ENCODE peak calls at places on chromosomes 13 and 19, in seven cellular contexts. O is sigmoid colon, S is HFF-Myc, J is A549, D is HepG2, G is heart right ventricle, B is astrocyte of the cerebellum. R is an unnamed sample.

GRCh38 chr19:55179570-55180484 is at the start of gene SYT5:
- DNase-seq in J (peak), D (no peak), G (no peak), B (no peak), O (no peak), S (no peak), R (no peak)

GRCh38 chr13:41919031-41919740 is 41.7 kb downstream of the VWA8 start:
- DNase-seq in B (no peak), D (no peak), J (no peak), S (no peak), O (no peak), G (peak), R (no peak)

GRCh38 chr19:49543032-49543431 is 15.2 kb downstream of the RCN3 start:
- DNase-seq in B (no peak), S (no peak), D (no peak), O (no peak), J (no peak), G (no peak), R (no peak)

GRCh38 chr13:35379663-35380062 is 96.8 kb downstream of the MAB21L1 start:
- DNase-seq in G (no peak), J (no peak), B (no peak), D (no peak), S (no peak), O (no peak), R (no peak)

GRCh38 chr13:98970293-98970692 is 7.6 kb downstream of the DOCK9 start:
- DNase-seq in B (no peak), D (no peak), S (no peak), O (no peak), G (peak), J (no peak), R (no peak)

GRCh38 chr19:18503337-18503970 is 18.4 kb downstream of the ELL start:
- DNase-seq in J (no peak), D (no peak), B (no peak), O (no peak), G (no peak), S (no peak), R (no peak)

GRCh38 chr13:74889321-74889720 is 592.6 kb downstream of the TBC1D4 start:
- DNase-seq in G (no peak), D (no peak), J (no peak), S (no peak), O (no peak), B (no peak), R (no peak)

GRCh38 chr13:21152251-21152899 is 24.0 kb downstream of the SKA3 start:
- DNase-seq in O (no peak), D (no peak), S (no peak), J (no peak), B (no peak), G (no peak), R (no peak)

GRCh38 chr19:49447485-49448431 is 3.9 kb downstream of the PIH1D1 start:
- DNase-seq in G (no peak), O (peak), J (no peak), S (no peak), D (no peak), B (no peak), R (no peak)

GRCh38 chr19:6326815-6327214 is 6.6 kb downstream of the ACER1 start:
- DNase-seq in B (no peak), S (no peak), O (no peak), G (no peak), J (no peak), D (no peak), R (no peak)
- H3K4me3 ChIP-seq in B (no peak), S (no peak), O (no peak), G (no peak), J (no peak), D (no peak), R (no peak)

DNA sequence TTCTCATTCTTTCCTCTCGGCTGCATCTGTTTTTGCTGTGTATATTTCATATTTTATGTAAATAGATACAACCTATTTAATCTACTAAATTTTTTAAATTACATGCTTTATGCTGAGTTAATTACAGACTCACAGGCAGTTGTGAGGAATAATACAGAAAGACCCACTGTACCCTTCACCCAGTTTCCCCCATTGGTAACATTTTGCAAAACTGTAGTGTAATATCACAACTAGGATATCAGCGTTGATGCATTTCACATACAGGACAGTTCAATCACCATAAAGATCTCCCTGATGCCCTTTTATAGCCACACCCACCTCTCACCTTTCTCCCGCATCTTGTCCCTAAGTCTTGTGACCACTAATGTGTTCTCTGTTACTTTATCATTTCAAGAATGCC is 43.5 kb downstream of the GSX1 start:
- DNase-seq in J (no peak), S (no peak), B (no peak), D (no peak), G (no peak), O (no peak), R (no peak)
- TF ChIP-seq CTCF in J (no peak), S (no peak), B (no peak), D (no peak), G (no peak), O (no peak), R (no peak)

GRCh38 chr13:77031869-77032268 is 4.9 kb upstream of the FBXL3 start:
- DNase-seq in G (no peak), O (no peak), S (no peak), D (no peak), J (no peak), B (no peak), R (no peak)

GRCh38 chr13:77026255-77026782 is 640 bp downstream of the FBXL3 start:
- DNase-seq in O (peak), D (peak), S (no peak), J (peak), B (no peak), G (peak), R (no peak)

GRCh38 chr13:77026783-77027621 is at the start of gene FBXL3:
- DNase-seq in S (peak), O (peak), B (peak), G (peak), D (peak), J (peak), R (peak)

GRCh38 chr13:77029436-77029835 is 2.5 kb upstream of the FBXL3 start:
- DNase-seq in D (no peak), B (no peak), S (no peak), G (no peak), O (no peak), J (no peak), R (no peak)

GRCh38 chr13:77028202-77028601 is 1.2 kb upstream of the FBXL3 start:
- DNase-seq in S (no peak), J (no peak), D (no peak), B (no peak), G (peak), O (no peak), R (no peak)
- H3K4me3 ChIP-seq in S (peak), J (no peak), D (no peak), B (no peak), G (peak), O (peak), R (peak)

GRCh38 chr19:51654783-51655182 is 8.2 kb upstream of the SIGLEC14 start:
- DNase-seq in G (no peak), B (no peak), J (peak), D (no peak), O (no peak), S (no peak), R (no peak)
- TF ChIP-seq CTCF in G (no peak), B (no peak), J (no peak), D (no peak), O (no peak), S (no peak), R (no peak)

GRCh38 chr19:3672993-3673392 is 27.3 kb downstream of the PIP5K1C start:
- DNase-seq in J (no peak), G (no peak), B (no peak), O (no peak), S (no peak), D (no peak), R (no peak)

GRCh38 chr19:3670258-3670795 is 29.9 kb downstream of the PIP5K1C start:
- DNase-seq in B (no peak), J (no peak), D (no peak), S (no peak), O (peak), G (peak), R (peak)

GRCh38 chr19:3670796-3671679 is 29.2 kb downstream of the PIP5K1C start:
- DNase-seq in J (no peak), G (peak), D (no peak), S (no peak), B (no peak), O (peak), R (no peak)

GRCh38 chr19:3672575-3672948 is 27.7 kb downstream of the PIP5K1C start:
- DNase-seq in B (no peak), G (no peak), S (no peak), J (no peak), O (no peak), D (no peak), R (no peak)

DNA sequence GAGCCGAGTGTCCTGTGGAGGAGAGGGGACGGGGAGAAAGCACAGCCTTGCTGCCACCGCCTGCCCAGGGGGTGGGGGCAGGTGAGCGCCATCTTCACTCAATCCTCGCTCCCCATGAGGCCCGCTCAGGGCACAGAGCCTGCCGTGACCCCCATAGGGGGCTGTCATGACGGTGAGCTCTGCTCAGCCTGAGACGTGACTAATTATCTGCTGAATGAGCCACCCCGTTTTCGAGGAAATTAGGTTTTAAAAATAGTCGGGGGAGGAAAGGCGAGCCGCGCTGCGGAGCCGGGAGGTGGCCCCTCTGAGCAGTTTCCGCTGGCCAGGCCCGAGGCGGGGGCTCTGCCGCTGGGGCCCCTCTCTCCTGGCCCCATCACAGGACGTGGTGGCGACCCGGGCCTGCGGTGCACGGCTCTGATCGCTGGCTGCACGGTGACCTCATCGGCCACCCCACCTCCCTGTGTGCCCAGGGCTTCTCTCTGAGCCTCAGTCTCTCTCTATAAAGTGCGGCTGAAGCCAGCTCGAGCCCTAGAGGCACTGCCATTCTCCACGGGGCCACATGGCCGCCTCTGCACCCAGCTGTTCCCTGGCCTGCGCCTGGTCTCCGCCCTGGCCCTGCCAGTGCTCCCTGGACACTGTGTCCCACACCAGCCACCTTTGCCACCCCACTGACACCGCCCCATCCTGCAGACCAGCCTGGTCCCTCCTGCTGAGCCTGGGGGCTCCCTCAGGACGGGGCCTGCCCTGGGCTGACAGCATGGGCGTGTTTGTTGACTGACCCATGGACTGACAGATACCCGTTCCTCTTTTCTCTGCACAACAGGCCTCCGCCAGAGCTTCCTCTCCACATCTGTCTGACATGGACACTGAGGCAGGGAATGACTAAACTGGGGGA is 28.3 kb downstream of the PIP5K1C start:
- DNase-seq in O (no peak), J (no peak), G (no peak), D (no peak), B (no peak), S (no peak), R (no peak)
- H3K4me3 ChIP-seq in O (peak), J (no peak), G (peak), D (no peak), B (no peak), S (no peak), R (no peak)

DNA sequence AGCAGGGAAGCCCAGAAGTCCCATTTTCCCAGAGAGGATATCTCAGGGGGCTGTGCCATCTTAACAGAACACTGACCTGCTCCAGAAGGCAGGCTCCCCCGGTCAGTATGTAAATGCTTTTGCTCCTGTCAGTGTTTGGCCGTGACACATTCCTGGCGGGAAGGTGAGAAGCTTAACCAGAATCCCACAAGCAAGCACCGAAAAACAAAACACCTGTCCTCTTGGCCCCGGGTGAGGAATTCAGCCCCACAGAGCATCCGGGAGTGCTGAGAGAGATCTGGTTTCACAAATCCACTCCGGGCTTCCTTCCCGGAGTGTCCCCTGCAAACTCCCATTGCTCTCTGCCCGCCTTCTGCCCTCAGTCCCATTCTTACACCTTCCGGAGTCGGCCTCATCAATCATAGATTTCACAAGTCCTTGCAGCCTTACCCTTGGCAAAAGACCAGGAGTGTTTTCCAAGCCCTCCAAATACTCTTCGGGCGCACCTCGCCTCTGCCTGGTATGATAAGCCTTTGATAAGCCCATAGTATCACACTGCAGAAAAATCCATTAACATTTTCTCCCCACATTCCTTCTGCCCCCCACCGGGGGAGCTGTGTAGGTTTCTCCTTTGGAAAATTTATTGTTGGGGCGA is 12.2 kb downstream of the TPM4 start:
- DNase-seq in B (no peak), O (peak), J (no peak), S (no peak), D (no peak), G (no peak), R (no peak)
- TF ChIP-seq CTCF in B (peak), O (peak), J (no peak), S (peak), D (no peak), G (no peak), R (no peak)

GRCh38 chr19:39318690-39319089 is 2.0 kb downstream of the LRFN1 start:
- DNase-seq in G (no peak), B (no peak), D (no peak), J (no peak), S (no peak), O (no peak), R (no peak)

GRCh38 chr19:39319098-39319891 is 1.4 kb downstream of the LRFN1 start:
- DNase-seq in B (no peak), D (no peak), G (no peak), J (no peak), S (no peak), O (no peak), R (no peak)

GRCh38 chr19:39319892-39320168 is 833 bp downstream of the LRFN1 start:
- DNase-seq in O (no peak), D (no peak), G (no peak), J (no peak), S (no peak), B (no peak), R (no peak)

GRCh38 chr19:39321832-39322176 is 1.1 kb upstream of the LRFN1 start:
- DNase-seq in B (no peak), G (no peak), S (no peak), O (no peak), D (no peak), J (no peak), R (no peak)

GRCh38 chr19:39320948-39321831 is 527 bp upstream of the LRFN1 start:
- DNase-seq in O (no peak), S (no peak), B (no peak), J (no peak), G (no peak), D (no peak), R (no peak)
- H3K4me3 ChIP-seq in O (peak), S (no peak), B (no peak), J (peak), G (peak), D (no peak), R (no peak)

GRCh38 chr19:40584007-40584406 is 7.3 kb downstream of the SHKBP1 start:
- DNase-seq in J (no peak), B (no peak), O (no peak), S (no peak), G (no peak), D (no peak), R (no peak)
- TF ChIP-seq CTCF in J (peak), B (peak), O (no peak), S (peak), G (no peak), D (no peak), R (no peak)

GRCh38 chr19:45324349-45324907 is 1.8 kb upstream of the CKM start:
- DNase-seq in O (no peak), B (no peak), G (no peak), D (no peak), J (no peak), S (no peak), R (no peak)
- H3K4me3 ChIP-seq in O (peak), B (no peak), G (peak), D (no peak), J (no peak), S (no peak), R (no peak)

R was measured in AG09309.